ENCODE peak calls at places on chromosomes 13 and 19, in nine cellular contexts. S is stimulated activated CD4-positive, alpha-beta T cell treated with anti-CD3 and anti-CD28 coated beads, Interleukin-15, amount 100 ng/mL, for 48 hours; M is memory B cell; P is EH; L is AG09319; D is cardiac muscle cell; E is non-pigmented ciliary epithelial cell; Z is left kidney; O is left colon. I is an unnamed sample.
A peak's percentile ranks its signal among the peaks of the same experiment; 100 is the strongest.

GRCh38 chr13:39602614-39603366 is at the start of gene LHFPL6:
- DNase-seq in S (peak; percentile 52), M (no peak), P (peak; percentile 85), L (peak; percentile 47), D (peak; percentile 86), E (peak; percentile 37), Z (peak; percentile 92), O (peak; percentile 70), I (peak; percentile 36)

GRCh38 chr13:33483471-33483870 is 197.9 kb upstream of the STARD13 start:
- DNase-seq in S (no peak), M (no peak), P (peak; percentile 87), L (no peak), D (no peak), E (no peak), Z (no peak), O (no peak), I (no peak)

GRCh38 chr19:10667867-10668266 is 13.7 kb downstream of the ILF3 start:
- DNase-seq in S (no peak), M (no peak), P (no peak), L (no peak), D (no peak), E (no peak), Z (no peak), O (no peak), I (no peak)

GRCh38 chr13:84994582-84994981 is 804.6 kb downstream of the SLITRK6 start:
- DNase-seq in S (no peak), M (no peak), P (peak; percentile 14), L (no peak), D (no peak), E (no peak), Z (no peak), O (no peak), I (peak; percentile 2)

GRCh38 chr13:37131092-37131491 is 25.6 kb upstream of the CSNK1A1L start:
- DNase-seq in S (no peak), M (no peak), P (peak; percentile 39), L (no peak), D (no peak), E (no peak), Z (no peak), O (no peak), I (no peak)

GRCh38 chr13:39577833-39578232 is 25.2 kb downstream of the LHFPL6 start:
- DNase-seq in S (no peak), M (no peak), P (no peak), L (no peak), D (peak; percentile 71), E (no peak), Z (peak; percentile 35), O (no peak), I (peak; percentile 44)

GRCh38 chr19:56725829-56726424 is 54.4 kb upstream of the ZNF835 start:
- DNase-seq in S (no peak), M (no peak), P (no peak), L (no peak), D (no peak), E (no peak), Z (peak; percentile 56), O (no peak), I (no peak)

GRCh38 chr13:101925731-101926130 is 473.3 kb downstream of the ITGBL1 start:
- DNase-seq in S (no peak), M (no peak), P (no peak), L (no peak), D (no peak), E (no peak), Z (no peak), O (no peak), I (no peak)

GRCh38 chr19:44113784-44114390 is 688 bp downstream of the ZNF225 start:
- DNase-seq in S (no peak), M (no peak), P (no peak), L (no peak), D (no peak), E (no peak), Z (no peak), O (no peak), I (no peak)

GRCh38 chr19:4139614-4140236 is 13.7 kb upstream of the CREB3L3 start:
- DNase-seq in S (peak; percentile 85), M (peak; percentile 86), P (peak; percentile 67), L (no peak), D (peak; percentile 59), E (no peak), Z (peak; percentile 79), O (peak; percentile 85), I (peak; percentile 29)

GRCh38 chr19:33982706-33983105 is 186.0 kb downstream of the KCTD15 start:
- DNase-seq in S (no peak), M (no peak), P (no peak), L (no peak), D (no peak), E (no peak), Z (no peak), O (no peak), I (no peak)

GRCh38 chr19:17755977-17756670 is 4.8 kb downstream of the FCHO1 start:
- DNase-seq in S (no peak), M (peak; percentile 64), P (peak; percentile 40), L (no peak), D (peak; percentile 83), E (no peak), Z (peak; percentile 91), O (no peak), I (peak; percentile 20)

GRCh38 chr13:33884506-33885221 is 66.7 kb downstream of the RFC3 start:
- DNase-seq in S (no peak), M (no peak), P (no peak), L (no peak), D (no peak), E (no peak), Z (no peak), O (no peak), I (no peak)

GRCh38 chr13:63048648-63049047 is 1633.0 kb upstream of the PCDH20 start:
- DNase-seq in S (no peak), M (no peak), P (no peak), L (no peak), D (no peak), E (no peak), Z (no peak), O (no peak), I (no peak)

GRCh38 chr19:32651729-32652140 is 23.2 kb downstream of the ANKRD27 start:
- DNase-seq in S (no peak), M (no peak), P (no peak), L (no peak), D (peak; percentile 70), E (no peak), Z (peak; percentile 78), O (peak; percentile 46), I (no peak)

GRCh38 chr13:33639158-33639557 is 178.8 kb upstream of the RFC3 start:
- DNase-seq in S (no peak), M (no peak), P (peak; percentile 83), L (peak; percentile 69), D (peak; percentile 28), E (no peak), Z (peak; percentile 25), O (peak; percentile 41), I (peak; percentile 42)

GRCh38 chr19:1521636-1522035 is 2.2 kb upstream of the PLK5 start:
- DNase-seq in S (no peak), M (no peak), P (no peak), L (no peak), D (no peak), E (no peak), Z (no peak), O (no peak), I (no peak)

GRCh38 chr13:28022848-28023518 is 34.5 kb upstream of the URAD start:
- DNase-seq in S (no peak), M (no peak), P (peak; percentile 56), L (no peak), D (peak; percentile 23), E (no peak), Z (peak; percentile 30), O (no peak), I (no peak)

GRCh38 chr19:30340724-30341595 is 31.2 kb upstream of the ZNF536 start:
- DNase-seq in S (no peak), M (no peak), P (no peak), L (no peak), D (no peak), E (no peak), Z (peak; percentile 83), O (no peak), I (no peak)